ENCODE peak calls at places on chromosomes 12 and 14, in five cellular contexts. W, U, G, M and V are unnamed samples.

GRCh38 chr14:90381011-90381790 is 15.6 kb upstream of the CALM1 start:
- DNase-seq in W (no peak), U (peak), G (peak), M (no peak), V (no peak)

GRCh38 chr12:110921262-110921661 is 883 bp upstream of the MYL2 start:
- DNase-seq in W (no peak), U (no peak), G (peak), M (no peak), V (peak)

GRCh38 chr14:54335569-54336155 is 61.1 kb upstream of the CDKN3 start:
- DNase-seq in W (no peak), U (no peak), G (no peak), M (no peak), V (no peak)

GRCh38 chr12:105960319-105961076 is 178.3 kb downstream of the NUAK1 start:
- DNase-seq in W (no peak), U (no peak), G (no peak), M (no peak), V (no peak)

GRCh38 chr14:44963775-44964380 is 1.9 kb downstream of the TOGARAM1 start:
- DNase-seq in W (no peak), U (no peak), G (peak), M (no peak), V (peak)

GRCh38 chr14:34498684-34499412 is 36.8 kb upstream of the SPTSSA start:
- DNase-seq in W (no peak), U (no peak), G (peak), M (no peak), V (peak)

GRCh38 chr12:124609041-124609984 is 41.9 kb upstream of the NCOR2 start:
- DNase-seq in W (peak), U (peak), G (peak), M (peak), V (no peak)

GRCh38 chr14:64209428-64210165 is 84.6 kb downstream of the ESR2 start:
- DNase-seq in W (no peak), U (peak), G (peak), M (no peak), V (peak)